ENCODE peak calls at places on chromosome 12, in five cellular contexts. O is iPS DF 19.7; C is GM20000; P is stimulated activated naive CD8-positive, alpha-beta T cell treated with anti-CD3 and anti-CD28 coated beads, Interleukin-15, Interleukin-2, amounts not matched to agents 100 U/mL and 50 U/mL, for 24 hours; G is GM10248. D is an unnamed sample.

GRCh38 chr12:71216725-71217579 is 59.2 kb upstream of the TSPAN8 start:
- DNase-seq in O (no peak), C (no peak), P (no peak), G (no peak), D (peak; percentile 1)

GRCh38 chr12:47078733-47079364 is 572 bp upstream of the PCED1B start:
- DNase-seq in O (no peak), C (peak; percentile 17), P (peak; percentile 61), G (no peak), D (no peak)

GRCh38 chr12:25789520-25789919 is 169.0 kb upstream of the RASSF8 start:
- DNase-seq in O (no peak), C (no peak), P (no peak), G (no peak), D (no peak)

GRCh38 chr12:51028126-51028810 is 2.1 kb upstream of the SLC11A2 start:
- DNase-seq in O (peak; percentile 52), C (peak; percentile 19), P (peak; percentile 19), G (no peak), D (no peak)

GRCh38 chr12:1832801-1833595 is 12.6 kb downstream of the LRTM2 start:
- DNase-seq in O (no peak), C (no peak), P (no peak), G (no peak), D (peak; percentile 74)

GRCh38 chr12:132356686-132357622 is 27.6 kb upstream of the GALNT9 start:
- DNase-seq in O (peak; percentile 12), C (no peak), P (peak; percentile 6), G (no peak), D (peak; percentile 92)

GRCh38 chr12:91133871-91134270 is 22.6 kb upstream of the LUM start:
- DNase-seq in O (no peak), C (no peak), P (no peak), G (no peak), D (no peak)

GRCh38 chr12:15772405-15773018 is 16.7 kb downstream of the EPS8 start:
- DNase-seq in O (no peak), C (no peak), P (no peak), G (no peak), D (no peak)

GRCh38 chr12:129901256-129901655 is 2.6 kb downstream of the TMEM132D start:
- DNase-seq in O (no peak), C (no peak), P (no peak), G (no peak), D (no peak)

GRCh38 chr12:28869197-28869596 is 279.9 kb upstream of the FAR2 start:
- DNase-seq in O (no peak), C (no peak), P (no peak), G (no peak), D (no peak)

GRCh38 chr12:72677187-72677586 is 405.0 kb downstream of the TRHDE start:
- DNase-seq in O (no peak), C (no peak), P (no peak), G (no peak), D (no peak)

D was measured in NCI-H2171.